ENCODE peak calls at places on chromosomes 12 and 14, in six cellular contexts. L, K, Q, X, A and Z are unnamed samples.
A peak's percentile ranks its signal among the peaks of the same experiment; 100 is the strongest.

GRCh38 chr14:104965561-104966231 is 12.5 kb downstream of the AHNAK2 start:
- DNase-seq in L (no peak), K (no peak), Q (no peak), X (no peak), A (no peak), Z (no peak)

GRCh38 chr12:52011602-52012214 is 5.0 kb downstream of the TAMALIN start:
- DNase-seq in L (no peak), K (no peak), Q (no peak), X (no peak), A (no peak), Z (no peak)

GRCh38 chr12:117907108-117907689 is 61.6 kb downstream of the KSR2 start:
- DNase-seq in L (no peak), K (no peak), Q (no peak), X (no peak), A (peak; percentile 32), Z (no peak)

GRCh38 chr12:13128291-13129000 is 25.0 kb upstream of the GSG1 start:
- DNase-seq in L (no peak), K (no peak), Q (no peak), X (no peak), A (no peak), Z (no peak)

GRCh38 chr14:69708586-69709169 is 58.3 kb upstream of the SRSF5 start:
- DNase-seq in L (no peak), K (no peak), Q (peak; percentile 29), X (peak; percentile 30), A (no peak), Z (no peak)

GRCh38 chr12:82357340-82357739 is 847 bp downstream of the CCDC59 start:
- DNase-seq in L (no peak), K (no peak), Q (no peak), X (no peak), A (no peak), Z (no peak)

GRCh38 chr14:64912256-64912655 is 2.0 kb upstream of the CHURC1 start:
- DNase-seq in L (no peak), K (no peak), Q (no peak), X (no peak), A (no peak), Z (no peak)

GRCh38 chr14:75041613-75042012 is 9.7 kb downstream of the MLH3 start:
- DNase-seq in L (no peak), K (no peak), Q (peak; percentile 46), X (no peak), A (no peak), Z (no peak)

GRCh38 chr12:91178801-91179200 is 3.8 kb downstream of the DCN start:
- DNase-seq in L (no peak), K (no peak), Q (no peak), X (no peak), A (no peak), Z (no peak)

GRCh38 chr14:103545219-103545914 is 16.4 kb downstream of the TRMT61A start:
- DNase-seq in L (no peak), K (no peak), Q (no peak), X (no peak), A (no peak), Z (no peak)

GRCh38 chr14:101900253-101900652 is 64.1 kb upstream of the DYNC1H1 start:
- DNase-seq in L (no peak), K (no peak), Q (no peak), X (no peak), A (no peak), Z (no peak)

GRCh38 chr12:25051583-25052190 is 102.8 kb upstream of the BCAT1 start:
- DNase-seq in L (no peak), K (no peak), Q (peak; percentile 23), X (no peak), A (no peak), Z (no peak)

DNA sequence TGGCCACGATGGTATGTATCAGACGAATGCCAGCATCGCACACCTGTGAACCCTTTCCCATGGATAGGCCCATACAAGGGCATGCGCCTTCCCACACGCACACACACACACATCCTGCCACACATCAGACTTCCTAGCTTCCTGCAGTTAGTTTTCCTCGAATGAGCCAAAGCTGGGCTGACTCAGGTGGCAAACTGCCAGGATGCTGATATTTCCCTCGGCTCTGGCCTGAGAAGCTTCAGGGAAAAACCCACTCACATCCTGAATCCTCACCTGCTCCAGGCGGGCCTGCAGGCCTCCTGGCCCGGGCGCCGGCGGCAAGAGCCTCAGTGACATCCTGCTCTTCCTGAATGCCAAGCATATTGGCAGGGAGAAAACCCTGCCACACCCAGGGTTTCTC is 22.4 kb downstream of the CALM1 start:
- DNase-seq in L (peak; percentile 92), K (peak; percentile 83), Q (peak; percentile 60), X (no peak), A (peak; percentile 74), Z (peak; percentile 86)
- H3K27ac ChIP-seq in L (no peak overlapping the region), K (peak overlapping the region; percentile 68), Q (peak overlapping the region; percentile 39), X (no peak overlapping the region), A (peak overlapping the region; percentile 25), Z (peak overlapping the region; percentile 21)

GRCh38 chr12:112928978-112929377 is 9.3 kb upstream of the OAS3 start:
- DNase-seq in L (no peak), K (no peak), Q (no peak), X (no peak), A (no peak), Z (no peak)
- TF ChIP-seq CTCF in L (no peak), K (no peak), Q (no peak), X (peak; percentile 7), A (no peak), Z (no peak)

DNA sequence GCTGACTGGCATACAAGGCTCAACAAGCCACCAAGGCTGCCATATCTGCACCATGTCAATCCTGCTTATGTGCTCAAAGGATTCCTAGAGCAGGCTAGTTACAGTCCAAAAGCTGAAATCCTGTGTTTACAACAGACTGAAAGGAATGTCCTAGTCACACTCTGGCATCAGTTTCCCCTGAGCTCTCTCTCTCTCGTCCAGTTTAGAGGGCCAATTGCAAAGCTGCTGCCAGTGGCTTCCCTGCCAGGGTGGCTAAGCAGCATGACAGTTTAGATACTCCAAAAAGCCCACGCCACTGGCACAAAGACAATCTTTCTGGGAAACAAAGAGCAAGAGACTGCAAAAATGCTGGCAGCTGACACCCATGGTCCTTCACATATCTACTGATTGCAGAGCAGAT is 392.1 kb downstream of the RPS29 start:
- DNase-seq in L (no peak), K (no peak), Q (no peak), X (no peak), A (no peak), Z (no peak)
- H3K4me3 ChIP-seq in L (no peak overlapping the region), K (no peak overlapping the region), Q (no peak overlapping the region), X (no peak overlapping the region), A (no peak overlapping the region), Z (no peak overlapping the region)

GRCh38 chr14:76419399-76419798 is 43.5 kb downstream of the ESRRB start:
- DNase-seq in L (no peak), K (no peak), Q (no peak), X (no peak), A (no peak), Z (no peak)
- H3K27ac ChIP-seq in L (no peak overlapping the region), K (no peak overlapping the region), Q (no peak overlapping the region), X (no peak overlapping the region), A (no peak overlapping the region), Z (no peak overlapping the region)

GRCh38 chr12:56751712-56752598 is at the start of gene PRIM1:
- DNase-seq in L (peak; percentile 73), K (peak; percentile 81), Q (peak; percentile 87), X (peak; percentile 90), A (peak; percentile 86), Z (peak; percentile 10)
- TF ChIP-seq CTCF in L (peak; percentile 42), K (no peak), Q (no peak), X (no peak), A (peak; percentile 51), Z (peak; percentile 23)

DNA sequence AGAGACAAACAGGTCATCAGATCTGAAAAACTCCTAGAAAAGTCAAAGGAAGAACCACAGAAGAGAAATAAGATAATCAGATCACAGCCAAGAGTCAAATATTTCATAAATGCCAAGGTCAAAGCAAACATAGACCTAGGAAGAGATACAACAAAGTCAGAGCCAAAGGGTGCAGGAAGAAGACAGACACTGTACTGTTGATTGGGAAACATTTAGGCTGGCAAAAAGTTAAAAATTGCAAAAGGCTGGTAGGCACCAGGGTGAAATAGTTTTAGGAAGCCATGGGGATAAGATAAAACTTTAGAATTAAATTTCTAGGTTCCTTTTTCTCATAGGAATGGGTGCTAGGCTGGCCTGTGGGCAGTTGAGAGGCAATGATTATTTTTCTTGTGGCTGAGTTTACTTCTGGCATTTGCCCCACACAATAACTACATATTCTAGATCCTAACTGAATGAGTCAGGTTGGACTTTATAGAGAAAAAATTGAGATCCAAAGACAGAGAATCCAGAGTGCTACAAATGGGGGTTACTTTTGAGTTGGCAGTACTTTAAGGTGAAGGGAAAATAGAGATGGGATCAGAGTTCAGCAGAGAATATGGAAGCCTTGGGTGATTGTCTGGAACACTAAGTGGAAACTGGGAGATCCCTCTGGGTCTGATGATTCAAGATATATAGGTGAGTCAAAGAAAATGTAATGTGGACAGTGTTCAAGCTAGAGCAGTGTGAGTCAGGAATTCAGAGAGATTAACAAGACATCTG is 215.5 kb downstream of the C12orf50 start:
- DNase-seq in L (no peak), K (no peak), Q (no peak), X (no peak), A (no peak), Z (peak; percentile 47)
- H3K4me3 ChIP-seq in L (no peak overlapping the region), K (no peak overlapping the region), Q (no peak overlapping the region), X (no peak overlapping the region), A (no peak overlapping the region), Z (no peak overlapping the region)

DNA sequence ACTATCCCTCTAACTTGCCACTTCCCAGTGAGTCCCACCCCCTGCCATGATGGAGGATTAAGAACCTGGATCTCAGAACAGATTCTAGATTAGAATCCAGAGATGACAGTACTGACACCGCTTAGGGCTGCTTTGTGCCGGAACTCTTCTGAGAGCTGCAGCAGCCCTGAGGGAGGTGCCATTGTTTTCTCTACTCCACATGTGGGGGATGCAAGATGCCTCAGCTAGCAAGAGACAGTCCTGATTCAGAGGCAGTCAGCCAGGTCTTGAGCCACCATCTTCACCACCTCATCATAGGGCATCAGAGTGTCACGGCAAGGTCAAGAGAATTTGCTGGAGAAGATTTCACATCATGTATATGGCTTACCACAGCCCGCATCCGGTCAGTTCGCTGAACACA is 3.4 kb upstream of the PGAM5 start:
- DNase-seq in L (no peak), K (no peak), Q (no peak), X (no peak), A (no peak), Z (no peak)
- H3K27ac ChIP-seq in L (no peak overlapping the region), K (no peak overlapping the region), Q (no peak overlapping the region), X (no peak overlapping the region), A (no peak overlapping the region), Z (no peak overlapping the region)